ENCODE peak calls at places on chromosome 9, in eight cellular contexts. One of them, this sample, is unnamed.

GRCh38 chr9:114258866-114259799 is 63.8 kb upstream of the ORM1 start:
- DNase-seq in KBM-7: no peak
- DNase-seq in astrocyte of the spinal cord: no peak
- DNase-seq in AG09309: no peak
- DNase-seq in stimulated activated CD4-positive, alpha-beta T cell treated with anti-CD3 and anti-CD28 coated beads, Interleukin-15, amount 100 ng/mL, for 24 hours: no peak
- DNase-seq in smooth muscle cell of the brain vasculature: no peak
- DNase-seq in GM10248: no peak
- DNase-seq in NCI-H2171: no peak
- DNase-seq in this sample: no peak

GRCh38 chr9:109455861-109456260 is 42.2 kb downstream of the PTPN3 start:
- DNase-seq in KBM-7: no peak
- DNase-seq in astrocyte of the spinal cord: no peak
- DNase-seq in AG09309: no peak
- DNase-seq in stimulated activated CD4-positive, alpha-beta T cell treated with anti-CD3 and anti-CD28 coated beads, Interleukin-15, amount 100 ng/mL, for 24 hours: no peak
- DNase-seq in smooth muscle cell of the brain vasculature: no peak
- DNase-seq in GM10248: no peak
- DNase-seq in NCI-H2171: no peak
- DNase-seq in this sample: no peak

GRCh38 chr9:89750117-89750551 is 145.3 kb downstream of the GADD45G start:
- DNase-seq in KBM-7: no peak
- DNase-seq in astrocyte of the spinal cord: no peak
- DNase-seq in AG09309: no peak
- DNase-seq in stimulated activated CD4-positive, alpha-beta T cell treated with anti-CD3 and anti-CD28 coated beads, Interleukin-15, amount 100 ng/mL, for 24 hours: no peak
- DNase-seq in smooth muscle cell of the brain vasculature: no peak
- DNase-seq in GM10248: no peak
- DNase-seq in NCI-H2171: no peak
- DNase-seq in this sample: no peak

GRCh38 chr9:6959275-6960000 is 201.7 kb downstream of the KDM4C start:
- DNase-seq in KBM-7: no peak
- DNase-seq in astrocyte of the spinal cord: no peak
- DNase-seq in AG09309: no peak
- DNase-seq in stimulated activated CD4-positive, alpha-beta T cell treated with anti-CD3 and anti-CD28 coated beads, Interleukin-15, amount 100 ng/mL, for 24 hours: no peak
- DNase-seq in smooth muscle cell of the brain vasculature: no peak
- DNase-seq in GM10248: no peak
- DNase-seq in NCI-H2171: no peak
- DNase-seq in this sample: no peak

GRCh38 chr9:68730570-68731227 is 25.7 kb downstream of the PIP5K1B start:
- DNase-seq in KBM-7: no peak
- DNase-seq in astrocyte of the spinal cord: no peak
- DNase-seq in AG09309: no peak
- DNase-seq in stimulated activated CD4-positive, alpha-beta T cell treated with anti-CD3 and anti-CD28 coated beads, Interleukin-15, amount 100 ng/mL, for 24 hours: no peak
- DNase-seq in smooth muscle cell of the brain vasculature: no peak
- DNase-seq in GM10248: no peak
- DNase-seq in NCI-H2171: no peak
- DNase-seq in this sample: no peak

GRCh38 chr9:37840560-37841194 is 40.1 kb downstream of the DCAF10 start:
- DNase-seq in KBM-7: no peak
- DNase-seq in astrocyte of the spinal cord: peak
- DNase-seq in AG09309: peak
- DNase-seq in stimulated activated CD4-positive, alpha-beta T cell treated with anti-CD3 and anti-CD28 coated beads, Interleukin-15, amount 100 ng/mL, for 24 hours: peak
- DNase-seq in smooth muscle cell of the brain vasculature: no peak
- DNase-seq in GM10248: no peak
- DNase-seq in NCI-H2171: no peak
- DNase-seq in this sample: no peak

GRCh38 chr9:78278177-78278777 is 18.6 kb upstream of the PSAT1 start:
- DNase-seq in KBM-7: no peak
- DNase-seq in astrocyte of the spinal cord: peak
- DNase-seq in AG09309: peak
- DNase-seq in stimulated activated CD4-positive, alpha-beta T cell treated with anti-CD3 and anti-CD28 coated beads, Interleukin-15, amount 100 ng/mL, for 24 hours: no peak
- DNase-seq in smooth muscle cell of the brain vasculature: no peak
- DNase-seq in GM10248: no peak
- DNase-seq in NCI-H2171: no peak
- DNase-seq in this sample: no peak

GRCh38 chr9:14030350-14030823 is 283.6 kb downstream of the NFIB start:
- DNase-seq in KBM-7: no peak
- DNase-seq in astrocyte of the spinal cord: peak
- DNase-seq in AG09309: no peak
- DNase-seq in stimulated activated CD4-positive, alpha-beta T cell treated with anti-CD3 and anti-CD28 coated beads, Interleukin-15, amount 100 ng/mL, for 24 hours: no peak
- DNase-seq in smooth muscle cell of the brain vasculature: no peak
- DNase-seq in GM10248: no peak
- DNase-seq in NCI-H2171: peak
- DNase-seq in this sample: no peak

GRCh38 chr9:94767331-94768099 is 41.0 kb downstream of the AOPEP start:
- DNase-seq in KBM-7: no peak
- DNase-seq in astrocyte of the spinal cord: peak
- DNase-seq in AG09309: no peak
- DNase-seq in stimulated activated CD4-positive, alpha-beta T cell treated with anti-CD3 and anti-CD28 coated beads, Interleukin-15, amount 100 ng/mL, for 24 hours: no peak
- DNase-seq in smooth muscle cell of the brain vasculature: no peak
- DNase-seq in GM10248: no peak
- DNase-seq in NCI-H2171: no peak
- DNase-seq in this sample: no peak

GRCh38 chr9:121736964-121737462 is 85.6 kb downstream of the DAB2IP start:
- DNase-seq in KBM-7: no peak
- DNase-seq in astrocyte of the spinal cord: no peak
- DNase-seq in AG09309: no peak
- DNase-seq in stimulated activated CD4-positive, alpha-beta T cell treated with anti-CD3 and anti-CD28 coated beads, Interleukin-15, amount 100 ng/mL, for 24 hours: no peak
- DNase-seq in smooth muscle cell of the brain vasculature: no peak
- DNase-seq in GM10248: no peak
- DNase-seq in NCI-H2171: no peak
- DNase-seq in this sample: peak

GRCh38 chr9:91146391-91147019 is 215.2 kb downstream of the AUH start:
- DNase-seq in KBM-7: no peak
- DNase-seq in astrocyte of the spinal cord: no peak
- DNase-seq in AG09309: no peak
- DNase-seq in stimulated activated CD4-positive, alpha-beta T cell treated with anti-CD3 and anti-CD28 coated beads, Interleukin-15, amount 100 ng/mL, for 24 hours: no peak
- DNase-seq in smooth muscle cell of the brain vasculature: no peak
- DNase-seq in GM10248: no peak
- DNase-seq in NCI-H2171: no peak
- DNase-seq in this sample: no peak

GRCh38 chr9:35940474-35941467 is 17.2 kb downstream of the OR2S2 start:
- DNase-seq in KBM-7: no peak
- DNase-seq in astrocyte of the spinal cord: no peak
- DNase-seq in AG09309: no peak
- DNase-seq in stimulated activated CD4-positive, alpha-beta T cell treated with anti-CD3 and anti-CD28 coated beads, Interleukin-15, amount 100 ng/mL, for 24 hours: peak
- DNase-seq in smooth muscle cell of the brain vasculature: no peak
- DNase-seq in GM10248: no peak
- DNase-seq in NCI-H2171: no peak
- DNase-seq in this sample: no peak

GRCh38 chr9:109143881-109144562 is 23.0 kb downstream of the FRRS1L start:
- DNase-seq in KBM-7: peak
- DNase-seq in astrocyte of the spinal cord: peak
- DNase-seq in AG09309: no peak
- DNase-seq in stimulated activated CD4-positive, alpha-beta T cell treated with anti-CD3 and anti-CD28 coated beads, Interleukin-15, amount 100 ng/mL, for 24 hours: peak
- DNase-seq in smooth muscle cell of the brain vasculature: no peak
- DNase-seq in GM10248: peak
- DNase-seq in NCI-H2171: no peak
- DNase-seq in this sample: no peak

GRCh38 chr9:100652850-100653249 is 75.0 kb downstream of the CAVIN4 start:
- DNase-seq in KBM-7: no peak
- DNase-seq in astrocyte of the spinal cord: no peak
- DNase-seq in AG09309: no peak
- DNase-seq in stimulated activated CD4-positive, alpha-beta T cell treated with anti-CD3 and anti-CD28 coated beads, Interleukin-15, amount 100 ng/mL, for 24 hours: no peak
- DNase-seq in smooth muscle cell of the brain vasculature: no peak
- DNase-seq in GM10248: no peak
- DNase-seq in NCI-H2171: no peak
- DNase-seq in this sample: no peak

GRCh38 chr9:128637656-128638055 is 19.0 kb downstream of the DYNC2I2 start:
- DNase-seq in KBM-7: no peak
- DNase-seq in astrocyte of the spinal cord: peak
- DNase-seq in AG09309: no peak
- DNase-seq in stimulated activated CD4-positive, alpha-beta T cell treated with anti-CD3 and anti-CD28 coated beads, Interleukin-15, amount 100 ng/mL, for 24 hours: no peak
- DNase-seq in smooth muscle cell of the brain vasculature: no peak
- DNase-seq in GM10248: no peak
- DNase-seq in NCI-H2171: no peak
- DNase-seq in this sample: no peak

This sample was measured in transverse colon.